ENCODE peak calls at places on chromosomes 4 and X, in eight cellular contexts. G is NB4, Q is choroid plexus epithelial cell, K is GM12878, P is activated B cell treated with CpG ODN at 0.5 μM for 24 hours, M is retinal pigment epithelial cell, I is fibroblast of lung, Z is IMR-90. S is an unnamed sample.

GRCh38 chr4:5772528-5773270 is 61.7 kb downstream of the EVC start:
- DNase-seq in G (no peak), Q (no peak), K (no peak), P (no peak), M (no peak), I (no peak), Z (no peak), S (no peak)

GRCh38 chr4:972651-973424 is 531 bp downstream of the DGKQ start:
- DNase-seq in G (peak), Q (no peak), K (no peak), P (peak), M (no peak), I (no peak), Z (no peak), S (peak)

GRCh38 chrX:150958177-150958576 is 25.0 kb upstream of the HMGB3 start:
- DNase-seq in G (no peak), Q (no peak), K (no peak), P (no peak), M (no peak), I (no peak), Z (no peak), S (no peak)

GRCh38 chr4:61555789-61556188 is 355.7 kb downstream of the ADGRL3 start:
- DNase-seq in G (no peak), Q (peak), K (no peak), P (no peak), M (peak), I (peak), Z (peak), S (no peak)

GRCh38 chrX:111447298-111447697 is 35.3 kb upstream of the DCX start:
- DNase-seq in G (peak), Q (peak), K (no peak), P (no peak), M (no peak), I (peak), Z (no peak), S (peak)

GRCh38 chr4:153153339-153153851 is 50.8 kb upstream of the TRIM2 start:
- DNase-seq in G (peak), Q (peak), K (no peak), P (peak), M (no peak), I (peak), Z (peak), S (peak)

GRCh38 chr4:147539959-147540358 is 59.1 kb downstream of the EDNRA start:
- DNase-seq in G (no peak), Q (no peak), K (no peak), P (no peak), M (no peak), I (no peak), Z (no peak), S (no peak)

GRCh38 chr4:16844796-16845586 is 53.5 kb downstream of the LDB2 start:
- DNase-seq in G (no peak), Q (peak), K (no peak), P (no peak), M (no peak), I (peak), Z (peak), S (no peak)

GRCh38 chr4:80365928-80366327 is 30.4 kb downstream of the CFAP299 start:
- DNase-seq in G (peak), Q (peak), K (peak), P (no peak), M (no peak), I (peak), Z (peak), S (peak)

GRCh38 chrX:154534526-154535322 is 11.9 kb downstream of the G6PD start:
- DNase-seq in G (peak), Q (peak), K (peak), P (peak), M (no peak), I (peak), Z (peak), S (peak)

GRCh38 chr4:24794916-24795665 is at the start of gene SOD3:
- DNase-seq in G (no peak), Q (peak), K (no peak), P (no peak), M (peak), I (peak), Z (peak), S (no peak)

GRCh38 chr4:65367306-65367705 is 303.0 kb downstream of the EPHA5 start:
- DNase-seq in G (no peak), Q (peak), K (no peak), P (no peak), M (no peak), I (peak), Z (no peak), S (no peak)

GRCh38 chr4:118904935-118905334 is 16.3 kb downstream of the SYNPO2 start:
- DNase-seq in G (peak), Q (peak), K (no peak), P (no peak), M (no peak), I (peak), Z (peak), S (no peak)

GRCh38 chr4:4338201-4338600 is 48.1 kb downstream of the ZBTB49 start:
- DNase-seq in G (no peak), Q (no peak), K (no peak), P (no peak), M (no peak), I (no peak), Z (no peak), S (no peak)

GRCh38 chr4:105196523-105197145 is 50.0 kb downstream of the TET2 start:
- DNase-seq in G (peak), Q (peak), K (peak), P (no peak), M (no peak), I (peak), Z (peak), S (peak)

GRCh38 chr4:101418055-101418454 is 70.7 kb upstream of the PPP3CA start:
- DNase-seq in G (peak), Q (peak), K (peak), P (no peak), M (no peak), I (peak), Z (no peak), S (no peak)

GRCh38 chr4:23070848-23071570 is 378.3 kb downstream of the GBA3 start:
- DNase-seq in G (no peak), Q (no peak), K (no peak), P (no peak), M (no peak), I (no peak), Z (no peak), S (no peak)

GRCh38 chrX:44470816-44471215 is 71.8 kb downstream of the FUNDC1 start:
- DNase-seq in G (no peak), Q (peak), K (no peak), P (no peak), M (no peak), I (no peak), Z (no peak), S (peak)

GRCh38 chrX:112279940-112280339 is 197.4 kb upstream of the TRPC5 start:
- DNase-seq in G (no peak), Q (no peak), K (no peak), P (no peak), M (no peak), I (no peak), Z (no peak), S (no peak)

GRCh38 chrX:132216806-132217202 is 2.4 kb downstream of the RAP2C start:
- DNase-seq in G (peak), Q (peak), K (no peak), P (no peak), M (no peak), I (peak), Z (peak), S (peak)

GRCh38 chrX:100650841-100651240 is 6.8 kb downstream of the SRPX2 start:
- DNase-seq in G (no peak), Q (no peak), K (no peak), P (no peak), M (no peak), I (no peak), Z (no peak), S (no peak)

GRCh38 chrX:100652266-100652665 is 8.3 kb downstream of the SRPX2 start:
- DNase-seq in G (no peak), Q (no peak), K (no peak), P (no peak), M (no peak), I (no peak), Z (no peak), S (no peak)

GRCh38 chrX:100658936-100659335 is 14.9 kb downstream of the SRPX2 start:
- DNase-seq in G (no peak), Q (peak), K (no peak), P (no peak), M (no peak), I (no peak), Z (no peak), S (no peak)

GRCh38 chrX:100649550-100650356 is 5.8 kb downstream of the SRPX2 start:
- DNase-seq in G (peak), Q (peak), K (no peak), P (no peak), M (no peak), I (peak), Z (peak), S (peak)

GRCh38 chrX:100654256-100654655 is 10.3 kb downstream of the SRPX2 start:
- DNase-seq in G (peak), Q (peak), K (no peak), P (no peak), M (no peak), I (no peak), Z (peak), S (peak)
- TF ChIP-seq CTCF in G (no peak), Q (peak), K (peak), P (no peak), M (peak), I (no peak), Z (peak), S (peak)

GRCh38 chrX:80223922-80224579 is 196.2 kb upstream of the TENT5D start:
- DNase-seq in G (peak), Q (no peak), K (no peak), P (no peak), M (no peak), I (no peak), Z (no peak), S (peak)
- TF ChIP-seq CTCF in G (no peak), Q (no peak), K (no peak), P (no peak), M (no peak), I (no peak), Z (no peak), S (peak)

GRCh38 chrX:55489315-55490009 is at the start of gene USP51:
- DNase-seq in G (peak), Q (peak), K (peak), P (peak), M (no peak), I (peak), Z (peak), S (no peak)
- TF ChIP-seq CTCF in G (no peak), Q (peak), K (no peak), P (no peak), M (no peak), I (no peak), Z (peak), S (peak)

GRCh38 chrX:74536142-74537010 is 78.0 kb downstream of the RLIM start:
- DNase-seq in G (peak), Q (peak), K (no peak), P (peak), M (no peak), I (peak), Z (peak), S (peak)
- TF ChIP-seq CTCF in G (peak), Q (peak), K (no peak), P (no peak), M (peak), I (peak), Z (peak), S (no peak)

DNA sequence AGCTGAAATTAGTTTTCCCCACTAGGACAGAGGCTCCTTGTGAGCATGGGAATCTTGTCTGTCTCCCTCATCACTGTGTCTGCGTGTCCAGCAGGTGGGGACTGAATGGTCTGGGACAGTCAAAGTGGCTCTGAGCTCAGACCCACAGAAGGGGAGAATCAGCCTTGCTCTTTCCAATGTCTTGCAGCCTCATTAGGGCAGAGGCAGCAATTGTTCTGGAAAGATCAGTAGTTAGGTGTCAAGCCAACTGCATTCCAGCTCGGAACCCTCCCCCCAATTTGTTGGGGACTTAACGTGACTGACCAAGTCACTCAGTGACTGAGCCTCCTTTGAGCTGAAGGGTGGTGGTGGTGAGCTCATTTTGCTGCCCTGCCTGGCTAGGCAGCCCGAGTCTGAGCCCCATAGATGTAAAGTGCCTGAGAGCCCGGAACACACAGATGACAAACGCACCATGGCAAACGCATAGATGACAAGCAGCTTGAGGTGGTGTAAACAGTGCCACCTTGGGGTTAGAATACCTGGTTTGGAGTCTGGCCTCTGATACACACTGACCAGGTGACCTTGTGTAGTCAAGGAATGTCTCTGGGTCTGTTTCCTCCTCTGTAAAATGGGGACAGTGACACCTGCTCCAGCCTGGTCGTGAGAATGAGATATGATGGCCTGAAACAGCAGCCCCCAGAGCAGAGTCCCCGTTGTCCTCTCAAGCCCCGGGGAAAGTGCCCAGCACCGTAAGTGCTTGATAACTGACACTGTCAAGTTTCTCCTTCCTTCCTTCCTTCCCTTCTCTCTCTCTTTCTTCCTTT is 2.7 kb upstream of the SORCS2 start:
- DNase-seq in G (no peak), Q (no peak), K (no peak), P (no peak), M (no peak), I (no peak), Z (no peak), S (no peak)
- TF ChIP-seq CTCF in G (no peak), Q (no peak), K (no peak), P (no peak), M (no peak), I (no peak), Z (no peak), S (no peak)

GRCh38 chr4:27358269-27358668 is 497.6 kb downstream of the STIM2 start:
- DNase-seq in G (no peak), Q (no peak), K (no peak), P (no peak), M (no peak), I (no peak), Z (no peak), S (no peak)

GRCh38 chr4:27360651-27361347 is 500.2 kb downstream of the STIM2 start:
- DNase-seq in G (no peak), Q (peak), K (no peak), P (no peak), M (peak), I (peak), Z (peak), S (peak)

DNA sequence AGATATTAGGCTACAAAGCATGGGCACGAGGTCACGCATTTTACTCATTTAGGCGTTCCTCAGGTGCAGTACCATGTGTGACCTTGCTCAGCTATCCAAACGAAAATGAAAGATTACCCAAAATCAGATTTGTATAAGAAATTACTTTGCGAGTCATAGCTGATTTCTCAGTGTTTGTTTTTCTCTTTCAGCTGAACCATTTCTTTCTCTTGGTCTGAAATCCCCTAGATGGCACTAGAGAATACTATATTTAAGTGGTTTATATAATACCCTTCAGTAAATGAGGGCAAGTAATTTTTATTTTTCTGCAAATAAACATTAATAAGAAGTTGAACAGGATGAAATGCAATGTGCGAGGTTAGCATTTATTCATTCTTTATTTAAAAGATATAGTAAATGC is 496.6 kb downstream of the STIM2 start:
- DNase-seq in G (no peak), Q (peak), K (no peak), P (no peak), M (no peak), I (peak), Z (no peak), S (peak)
- TF ChIP-seq CTCF in G (no peak), Q (no peak), K (no peak), P (no peak), M (peak), I (no peak), Z (peak), S (peak)

DNA sequence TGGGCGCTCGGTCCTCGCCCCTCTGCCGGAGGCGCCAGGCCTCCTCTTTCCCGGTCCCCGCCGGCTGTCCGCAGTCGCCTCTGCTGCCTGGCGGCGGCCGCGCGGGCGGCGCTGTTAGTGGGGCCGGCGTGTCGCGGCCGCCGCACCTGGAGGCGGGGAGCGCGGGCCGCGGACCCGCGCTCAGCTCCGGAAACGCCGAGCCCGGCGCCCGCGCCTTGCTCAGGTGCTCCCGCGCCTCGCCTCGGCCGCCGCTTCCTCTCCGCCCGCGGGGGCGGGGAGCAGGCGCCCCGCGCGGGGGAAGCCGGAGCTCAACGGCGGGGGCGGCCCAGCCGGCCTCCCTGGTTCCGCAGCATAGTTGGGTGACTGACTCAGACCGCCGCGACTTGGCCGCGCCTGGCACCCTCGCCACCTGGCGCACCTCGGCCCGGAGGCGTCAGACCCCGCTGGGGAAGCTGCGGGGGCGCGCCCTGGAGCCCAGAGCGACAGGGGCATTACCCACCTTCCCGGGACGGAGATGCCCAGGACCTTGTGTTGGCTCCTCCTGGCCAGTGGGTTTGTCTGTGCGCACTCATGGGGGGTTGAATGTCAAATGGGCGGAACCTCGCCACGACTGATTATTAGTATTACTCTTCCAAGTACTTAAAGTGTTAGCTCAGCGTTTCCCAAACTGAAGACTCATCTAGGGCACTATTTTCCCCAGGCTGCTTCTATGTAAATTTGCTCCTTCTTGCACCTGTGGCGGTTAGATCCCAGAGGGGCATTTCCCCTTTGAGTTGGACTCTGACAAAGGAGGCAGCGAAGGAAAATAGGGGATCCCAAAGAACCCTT is at the start of gene ARAP2:
- DNase-seq in G (peak), Q (peak), K (no peak), P (peak), M (peak), I (peak), Z (peak), S (no peak)
- TF ChIP-seq CTCF in G (peak), Q (no peak), K (no peak), P (no peak), M (no peak), I (no peak), Z (no peak), S (no peak)

DNA sequence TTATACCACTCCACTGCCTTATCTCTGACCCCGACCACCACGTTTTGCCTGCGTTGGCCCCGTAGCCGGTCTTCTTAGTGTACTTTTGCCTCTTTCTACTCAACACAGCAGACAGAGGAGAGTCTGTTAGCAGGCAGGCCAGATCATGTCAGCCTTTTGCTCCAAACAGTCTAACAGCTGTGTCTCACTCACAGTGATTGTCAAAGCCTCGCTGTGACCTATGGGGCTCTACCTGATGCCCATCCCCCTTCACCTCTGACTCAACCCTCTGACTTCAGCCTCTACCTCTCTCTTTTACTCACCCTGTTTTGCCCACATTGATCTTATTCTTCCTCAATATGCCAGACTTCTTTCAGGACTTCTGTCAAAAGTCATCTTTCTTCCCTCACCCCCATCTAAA is 127.1 kb downstream of the TRIML1 start:
- DNase-seq in G (no peak), Q (no peak), K (no peak), P (no peak), M (no peak), I (no peak), Z (no peak), S (no peak)
- TF ChIP-seq CTCF in G (no peak), Q (no peak), K (no peak), P (no peak), M (no peak), I (no peak), Z (no peak), S (no peak)

S was measured in A673.